ENCODE peak calls at places on chromosome 7, in four cellular contexts. X is brain microvascular endothelial cell, C is HCT116, B is right atrium auricular region. Q is an unnamed sample.

GRCh38 chr7:23530901-23531793 is 634 bp downstream of the TRA2A start:
- DNase-seq in X (peak), C (no peak), B (peak), Q (peak)

GRCh38 chr7:96224682-96225081 is 97.2 kb downstream of the SLC25A13 start:
- DNase-seq in X (peak), C (no peak), B (no peak), Q (no peak)

GRCh38 chr7:64045301-64046040 is at the start of gene ZNF727:
- DNase-seq in X (no peak), C (no peak), B (peak), Q (no peak)

GRCh38 chr7:101379302-101379701 is 16.6 kb downstream of the COL26A1 start:
- DNase-seq in X (no peak), C (no peak), B (no peak), Q (no peak)

GRCh38 chr7:47358944-47359588 is 222.8 kb downstream of the TNS3 start:
- DNase-seq in X (no peak), C (no peak), B (no peak), Q (peak)

GRCh38 chr7:76364198-76364584 is 5.4 kb upstream of the YWHAG start:
- DNase-seq in X (no peak), C (no peak), B (no peak), Q (no peak)

GRCh38 chr7:134632937-134633540 is 13.6 kb upstream of the BPGM start:
- DNase-seq in X (peak), C (peak), B (no peak), Q (no peak)

GRCh38 chr7:24213311-24213710 is 70.7 kb upstream of the NPY start:
- DNase-seq in X (no peak), C (no peak), B (no peak), Q (no peak)

GRCh38 chr7:102061981-102062390 is 224.7 kb upstream of the SH2B2 start:
- DNase-seq in X (no peak), C (no peak), B (peak), Q (no peak)

GRCh38 chr7:142645777-142646176 is 103.5 kb upstream of the PRSS1 start:
- DNase-seq in X (no peak), C (no peak), B (no peak), Q (no peak)

GRCh38 chr7:150428671-150429451 is 21.6 kb upstream of the GIMAP8 start:
- DNase-seq in X (peak), C (no peak), B (peak), Q (no peak)

GRCh38 chr7:149824748-149825566 is 13.2 kb upstream of the ZNF862 start:
- DNase-seq in X (no peak), C (no peak), B (no peak), Q (peak)

GRCh38 chr7:151046603-151047573 is 1.4 kb upstream of the ASIC3 start:
- DNase-seq in X (no peak), C (no peak), B (no peak), Q (no peak)

GRCh38 chr7:150969483-150969874 is 8.6 kb downstream of the KCNH2 start:
- DNase-seq in X (no peak), C (no peak), B (no peak), Q (no peak)

GRCh38 chr7:36475371-36475770 is 85.7 kb downstream of the ANLN start:
- DNase-seq in X (no peak), C (no peak), B (no peak), Q (no peak)

GRCh38 chr7:135645296-135645904 is 16.9 kb upstream of the STMP1 start:
- DNase-seq in X (peak), C (peak), B (no peak), Q (no peak)

GRCh38 chr7:37493810-37494209 is 45.1 kb upstream of the ELMO1 start:
- DNase-seq in X (no peak), C (no peak), B (no peak), Q (no peak)

GRCh38 chr7:152647-153046 is 39.7 kb upstream of the FAM20C start:
- DNase-seq in X (no peak), C (no peak), B (no peak), Q (peak)

GRCh38 chr7:121530251-121531174 is 134.4 kb upstream of the FAM3C start:
- DNase-seq in X (peak), C (peak), B (peak), Q (no peak)

GRCh38 chr7:114405427-114405826 is 9.2 kb upstream of the FOXP2 start:
- DNase-seq in X (no peak), C (peak), B (no peak), Q (no peak)

GRCh38 chr7:134016223-134016941 is 110.8 kb upstream of the LRGUK start:
- DNase-seq in X (peak), C (peak), B (no peak), Q (no peak)

GRCh38 chr7:56081626-56082340 is 11.0 kb downstream of the PHKG1 start:
- DNase-seq in X (no peak), C (no peak), B (no peak), Q (no peak)

GRCh38 chr7:56087445-56087844 is 5.3 kb downstream of the PHKG1 start:
- DNase-seq in X (no peak), C (no peak), B (no peak), Q (no peak)

GRCh38 chr7:56079450-56080185 is 13.1 kb downstream of the PHKG1 start:
- DNase-seq in X (peak), C (no peak), B (peak), Q (peak)

GRCh38 chr7:56086761-56087160 is 6.0 kb downstream of the PHKG1 start:
- DNase-seq in X (no peak), C (no peak), B (no peak), Q (no peak)

GRCh38 chr7:56083150-56083785 is 9.5 kb downstream of the PHKG1 start:
- DNase-seq in X (no peak), C (no peak), B (no peak), Q (no peak)
- H3K27ac ChIP-seq in X (no peak), C (no peak), B (peak), Q (no peak)

GRCh38 chr7:28180031-28180363 is 598 bp downstream of the JAZF1 start:
- DNase-seq in X (no peak), C (no peak), B (no peak), Q (no peak)
- H3K27ac ChIP-seq in X (no peak), C (no peak), B (peak), Q (peak)

GRCh38 chr7:94173436-94173835 is 169.3 kb upstream of the BET1 start:
- DNase-seq in X (no peak), C (no peak), B (no peak), Q (no peak)

GRCh38 chr7:94174956-94175355 is 170.8 kb upstream of the BET1 start:
- DNase-seq in X (no peak), C (no peak), B (no peak), Q (no peak)

GRCh38 chr7:94170836-94171235 is 166.7 kb upstream of the BET1 start:
- DNase-seq in X (no peak), C (no peak), B (no peak), Q (no peak)

GRCh38 chr7:94174375-94174774 is 170.2 kb upstream of the BET1 start:
- DNase-seq in X (no peak), C (no peak), B (no peak), Q (no peak)

DNA sequence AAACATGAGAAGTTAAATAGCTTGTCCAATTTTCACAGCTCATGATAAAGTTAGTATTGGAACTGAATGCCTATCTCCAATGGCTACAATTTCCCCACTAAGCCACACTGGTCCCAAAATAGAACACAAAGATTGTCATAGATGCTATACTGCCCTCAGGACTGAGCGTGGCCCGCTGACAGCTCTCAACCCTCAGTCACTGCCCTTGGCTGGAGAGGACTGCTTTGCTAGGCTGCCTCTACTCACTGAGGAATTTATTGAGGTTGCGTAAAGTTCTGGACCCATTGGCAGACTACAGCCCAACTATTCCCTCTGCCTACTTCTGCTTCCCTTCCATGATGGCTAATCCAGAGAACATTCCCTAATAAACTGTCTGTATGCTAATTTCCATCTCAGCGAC is 165.5 kb upstream of the BET1 start:
- DNase-seq in X (no peak), C (no peak), B (no peak), Q (no peak)
- H3K27ac ChIP-seq in X (no peak), C (no peak), B (no peak), Q (no peak)

DNA sequence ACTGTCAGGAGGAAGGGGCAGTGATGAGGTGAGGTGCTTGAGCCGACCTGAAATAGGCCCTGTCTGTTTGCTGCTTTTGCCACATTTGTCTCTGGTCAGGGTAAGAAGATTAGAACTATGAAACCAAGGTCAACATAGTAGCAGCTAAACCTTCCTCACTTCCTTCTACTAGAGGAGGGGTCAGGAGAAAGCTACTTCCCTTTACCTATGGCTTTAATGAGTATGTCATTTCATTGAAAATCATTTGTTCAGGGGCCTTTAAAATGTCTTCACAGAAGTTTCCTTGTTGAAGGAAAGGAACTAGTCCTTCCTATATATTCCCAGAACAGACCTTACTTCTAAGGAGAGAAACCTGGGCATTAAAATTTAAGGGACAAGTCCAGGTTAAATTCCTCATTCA is 19.0 kb downstream of the HYAL4 start:
- DNase-seq in X (no peak), C (no peak), B (no peak), Q (no peak)
- H3K27ac ChIP-seq in X (no peak), C (no peak), B (no peak), Q (no peak)

GRCh38 chr7:2516194-2516555 is 3.4 kb upstream of the LFNG start:
- DNase-seq in X (no peak), C (no peak), B (no peak), Q (no peak)
- H3K27ac ChIP-seq in X (no peak), C (no peak), B (no peak), Q (no peak)

GRCh38 chr7:50771120-50772002 is 11.3 kb downstream of the GRB10 start:
- DNase-seq in X (no peak), C (no peak), B (no peak), Q (no peak)
- H3K27ac ChIP-seq in X (no peak), C (no peak), B (peak), Q (no peak)

DNA sequence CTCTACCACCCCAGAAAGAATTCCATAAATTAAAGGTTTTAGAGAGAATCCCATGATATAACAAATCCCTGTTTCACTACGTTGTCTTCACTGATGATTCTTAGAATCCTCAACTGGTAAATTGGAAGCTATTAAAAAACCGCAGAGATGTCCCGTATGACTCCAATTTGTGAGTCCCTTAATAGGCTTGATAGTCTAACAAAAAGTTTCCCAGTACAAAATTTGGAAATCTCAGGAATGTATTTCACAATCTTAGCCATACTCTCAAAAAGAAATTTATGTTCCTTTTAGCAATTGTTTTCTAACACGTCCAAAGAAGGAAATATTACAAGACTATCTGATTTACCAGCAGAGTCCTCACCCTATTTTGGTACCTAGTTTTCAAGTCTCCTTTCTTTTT is 2.5 kb downstream of the TES start:
- DNase-seq in X (no peak), C (no peak), B (no peak), Q (no peak)
- H3K27ac ChIP-seq in X (peak), C (no peak), B (peak), Q (peak)

DNA sequence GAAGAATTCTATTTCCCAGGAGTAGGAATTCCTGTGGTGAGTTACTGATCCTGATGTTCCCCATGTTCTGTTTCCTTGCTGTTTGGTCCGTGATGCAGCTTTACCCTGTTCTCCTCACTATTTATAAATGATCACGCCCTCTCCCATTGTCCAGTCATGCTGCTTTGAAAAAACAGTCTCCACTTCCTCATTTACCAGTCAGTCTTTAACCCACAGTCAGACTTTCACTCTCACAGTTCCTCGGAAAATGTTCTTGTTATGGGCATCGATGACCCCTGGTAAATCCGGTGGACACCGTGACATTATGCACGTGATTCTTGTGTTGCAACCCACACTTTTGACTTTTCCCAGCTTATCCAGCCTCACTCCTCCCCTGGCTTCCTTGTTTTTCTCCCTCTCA is 14.4 kb downstream of the SCIN start:
- DNase-seq in X (peak), C (no peak), B (no peak), Q (no peak)
- H3K27ac ChIP-seq in X (no peak), C (no peak), B (no peak), Q (no peak)

DNA sequence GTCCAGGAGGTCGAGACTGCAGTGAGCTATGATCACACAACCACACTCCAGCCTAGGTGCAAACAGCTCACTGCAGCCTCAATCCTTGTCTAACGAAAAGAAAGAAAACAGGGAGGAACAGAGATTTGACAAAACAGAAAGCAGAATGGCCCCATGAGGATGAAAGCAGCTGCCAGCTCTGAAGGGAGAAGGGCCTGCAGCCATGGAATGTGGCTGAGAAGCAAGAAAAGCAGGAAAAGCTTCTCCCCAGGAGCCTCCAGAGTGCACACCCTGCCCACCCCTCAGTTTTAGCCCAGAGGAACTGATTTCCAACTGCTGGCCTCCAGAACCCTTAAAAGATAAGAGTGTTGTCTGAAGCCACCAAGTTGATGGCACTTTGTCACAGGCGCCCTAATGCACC is 13.0 kb downstream of the ESYT2 start:
- DNase-seq in X (no peak), C (no peak), B (no peak), Q (no peak)
- H3K27ac ChIP-seq in X (peak), C (no peak), B (peak), Q (peak)

Q was measured in suprapubic skin.